ENCODE peak calls at places on chromosomes 3 and 15, in six cellular contexts. J, Q, A, K, L and X are unnamed samples.

GRCh38 chr15:28114114-28114455 is 15.0 kb upstream of the OCA2 start:
- DNase-seq in J (no peak), K (no peak), Q (no peak), L (no peak), A (no peak), X (no peak)

GRCh38 chr15:25192651-25193050 is 237.9 kb downstream of the SNRPN start:
- DNase-seq in L (no peak), J (no peak), A (no peak), Q (no peak), K (no peak), X (no peak)

GRCh38 chr3:178485756-178486155 is 50.5 kb upstream of the KCNMB2 start:
- DNase-seq in J (no peak), Q (peak; percentile 76), A (no peak), L (no peak), K (no peak), X (no peak)

GRCh38 chr15:77654975-77655374 is 22.3 kb upstream of the LINGO1 start:
- DNase-seq in K (no peak), A (no peak), L (no peak), J (peak; percentile 15), Q (no peak), X (no peak)

GRCh38 chr15:66878761-66879160 is 176.7 kb downstream of the SMAD6 start:
- DNase-seq in J (no peak), K (no peak), L (no peak), Q (no peak), A (no peak), X (no peak)

GRCh38 chr15:96270581-96271172 is 59.8 kb upstream of the NR2F2 start:
- DNase-seq in L (no peak), K (no peak), J (no peak), A (peak; percentile 56), Q (peak; percentile 77), X (peak; percentile 30)

GRCh38 chr3:189944285-189945145 is 176.2 kb downstream of the P3H2 start:
- DNase-seq in K (no peak), J (no peak), A (no peak), L (no peak), Q (no peak), X (no peak)

GRCh38 chr3:146532406-146532805 is 12.0 kb downstream of the PLSCR1 start:
- DNase-seq in Q (no peak), K (no peak), J (no peak), L (no peak), A (no peak), X (no peak)

GRCh38 chr15:45050587-45050986 is 27.6 kb downstream of the SORD start:
- DNase-seq in A (no peak), K (no peak), Q (no peak), L (no peak), J (no peak), X (no peak)

GRCh38 chr3:180059351-180059750 is 22.6 kb upstream of the PEX5L start:
- DNase-seq in L (no peak), K (no peak), J (no peak), Q (peak; percentile 61), A (no peak), X (peak; percentile 63)

GRCh38 chr3:59809750-59810444 is 760.1 kb upstream of the CFAP20DC start:
- DNase-seq in J (peak; percentile 45), Q (peak; percentile 51), A (peak; percentile 34), L (no peak), K (no peak), X (no peak)

GRCh38 chr15:38860253-38860652 is 295.6 kb upstream of the RASGRP1 start:
- DNase-seq in J (no peak), Q (no peak), L (no peak), K (no peak), A (peak; percentile 72), X (no peak)

GRCh38 chr3:129317014-129317771 is 38.5 kb downstream of the HMCES start:
- DNase-seq in L (no peak), Q (no peak), A (no peak), J (no peak), K (no peak), X (no peak)

GRCh38 chr3:168034152-168034928 is 61.4 kb downstream of the GOLIM4 start:
- DNase-seq in L (no peak), J (no peak), Q (peak; percentile 76), K (no peak), A (peak; percentile 55), X (peak; percentile 76)

GRCh38 chr3:168218600-168218999 is 122.9 kb upstream of the GOLIM4 start:
- DNase-seq in K (no peak), A (no peak), J (no peak), Q (no peak), L (no peak), X (no peak)

GRCh38 chr3:197335428-197336132 is 37.2 kb upstream of the DLG1 start:
- DNase-seq in Q (peak; percentile 62), K (no peak), J (no peak), L (no peak), A (no peak), X (no peak)

GRCh38 chr3:89114841-89115223 is 7.4 kb downstream of the EPHA3 start:
- DNase-seq in A (no peak), K (no peak), Q (no peak), J (no peak), L (no peak), X (no peak)
- TF ChIP-seq CTCF in A (no peak), K (no peak), Q (no peak), J (no peak), L (no peak), X (peak; percentile 9)

GRCh38 chr3:50303038-50303815 is at the start of gene HYAL1:
- DNase-seq in Q (no peak), L (no peak), K (no peak), A (peak; percentile 33), J (no peak), X (no peak)
- TF ChIP-seq CTCF in Q (no peak), L (no peak), K (peak; percentile 23), A (peak; percentile 5), J (no peak), X (peak; percentile 33)

GRCh38 chr3:194269610-194270145 is 81.5 kb downstream of the CPN2 start:
- DNase-seq in A (peak; percentile 96), L (peak; percentile 28), Q (peak; percentile 85), K (no peak), J (no peak), X (no peak)
- TF ChIP-seq CTCF in A (peak; percentile 67), L (no peak), Q (peak; percentile 37), K (peak; percentile 14), J (no peak), X (no peak)

GRCh38 chr15:101489236-101489632 is 273 bp downstream of the PCSK6 start:
- DNase-seq in K (no peak), L (no peak), Q (peak; percentile 16), J (no peak), A (peak; percentile 14), X (no peak)
- TF ChIP-seq CTCF in K (no peak), L (no peak), Q (no peak), J (no peak), A (no peak), X (no peak)

GRCh38 chr3:14649466-14649865 is 2.1 kb upstream of the CCDC174 start:
- DNase-seq in J (no peak), Q (no peak), L (no peak), K (no peak), A (no peak), X (no peak)

GRCh38 chr3:14646589-14647413 is 4.8 kb upstream of the CCDC174 start:
- DNase-seq in Q (no peak), J (no peak), L (no peak), A (no peak), K (no peak), X (no peak)

GRCh38 chr3:14651440-14652251 is at the start of gene CCDC174:
- DNase-seq in L (peak; percentile 71), J (peak; percentile 98), K (peak; percentile 76), Q (peak; percentile 98), A (peak; percentile 100), X (peak; percentile 99)

GRCh38 chr3:14647976-14648955 is 3.3 kb upstream of the CCDC174 start:
- DNase-seq in Q (no peak), K (no peak), A (no peak), J (no peak), L (no peak), X (no peak)

GRCh38 chr3:14650193-14650592 is 1.4 kb upstream of the CCDC174 start:
- DNase-seq in Q (no peak), K (no peak), J (no peak), A (no peak), L (no peak), X (no peak)
- TF ChIP-seq CTCF in Q (no peak), K (no peak), J (no peak), A (no peak), L (no peak), X (no peak)